ENCODE peak calls at places on chromosomes 2 and 18, in seven cellular contexts. One of them, this sample, is unnamed.

GRCh38 chr18:79400091-79400590 is 4.4 kb downstream of the NFATC1 start:
- DNase-seq in aorta: peak; percentile 76
- DNase-seq in cardiac muscle cell: peak; percentile 64
- DNase-seq in small intestine: peak; percentile 28
- DNase-seq in naive thymus-derived CD4-positive, alpha-beta T cell: peak; percentile 48
- DNase-seq in tibial nerve: peak; percentile 82
- DNase-seq in lower lobe of right lung: peak; percentile 87
- DNase-seq in this sample: peak; percentile 60

GRCh38 chr2:162070228-162070918 is 3.6 kb downstream of the DPP4 start:
- DNase-seq in tibial nerve: no peak
- DNase-seq in aorta: no peak
- DNase-seq in small intestine: no peak
- DNase-seq in naive thymus-derived CD4-positive, alpha-beta T cell: no peak
- DNase-seq in cardiac muscle cell: no peak
- DNase-seq in lower lobe of right lung: no peak
- DNase-seq in this sample: no peak

GRCh38 chr18:73189718-73190117 is 321.9 kb upstream of the NETO1 start:
- DNase-seq in aorta: no peak
- DNase-seq in small intestine: no peak
- DNase-seq in lower lobe of right lung: no peak
- DNase-seq in tibial nerve: no peak
- DNase-seq in cardiac muscle cell: no peak
- DNase-seq in naive thymus-derived CD4-positive, alpha-beta T cell: no peak
- DNase-seq in this sample: no peak

GRCh38 chr2:68715353-68716041 is 19.1 kb upstream of the ARHGAP25 start:
- DNase-seq in lower lobe of right lung: peak; percentile 58
- DNase-seq in naive thymus-derived CD4-positive, alpha-beta T cell: no peak
- DNase-seq in tibial nerve: peak; percentile 34
- DNase-seq in aorta: peak; percentile 59
- DNase-seq in cardiac muscle cell: peak; percentile 68
- DNase-seq in small intestine: peak; percentile 63
- DNase-seq in this sample: peak; percentile 73

GRCh38 chr2:213251618-213252017 is 32.6 kb upstream of the SPAG16 start:
- DNase-seq in lower lobe of right lung: no peak
- DNase-seq in tibial nerve: no peak
- DNase-seq in aorta: no peak
- DNase-seq in small intestine: peak; percentile 40
- DNase-seq in naive thymus-derived CD4-positive, alpha-beta T cell: peak; percentile 53
- DNase-seq in cardiac muscle cell: peak; percentile 74
- DNase-seq in this sample: peak; percentile 32

GRCh38 chr2:230441188-230441897 is 25.3 kb downstream of the SP100 start:
- DNase-seq in lower lobe of right lung: no peak
- DNase-seq in small intestine: peak; percentile 54
- DNase-seq in naive thymus-derived CD4-positive, alpha-beta T cell: peak; percentile 51
- DNase-seq in cardiac muscle cell: no peak
- DNase-seq in aorta: no peak
- DNase-seq in tibial nerve: peak; percentile 25
- DNase-seq in this sample: no peak

GRCh38 chr2:144683063-144683740 is 163.3 kb upstream of the ZEB2 start:
- DNase-seq in aorta: peak; percentile 48
- DNase-seq in tibial nerve: no peak
- DNase-seq in cardiac muscle cell: no peak
- DNase-seq in lower lobe of right lung: no peak
- DNase-seq in naive thymus-derived CD4-positive, alpha-beta T cell: no peak
- DNase-seq in small intestine: no peak
- DNase-seq in this sample: no peak

GRCh38 chr2:157217409-157217808 is 40.1 kb upstream of the GALNT5 start:
- DNase-seq in tibial nerve: no peak
- DNase-seq in lower lobe of right lung: no peak
- DNase-seq in cardiac muscle cell: no peak
- DNase-seq in naive thymus-derived CD4-positive, alpha-beta T cell: no peak
- DNase-seq in aorta: no peak
- DNase-seq in small intestine: no peak
- DNase-seq in this sample: no peak

GRCh38 chr2:486381-486780 is 190.8 kb downstream of the TMEM18 start:
- DNase-seq in naive thymus-derived CD4-positive, alpha-beta T cell: no peak
- DNase-seq in aorta: no peak
- DNase-seq in cardiac muscle cell: no peak
- DNase-seq in small intestine: no peak
- DNase-seq in lower lobe of right lung: no peak
- DNase-seq in tibial nerve: no peak
- DNase-seq in this sample: no peak

GRCh38 chr2:220015576-220015975 is 388.1 kb downstream of the SLC4A3 start:
- DNase-seq in small intestine: no peak
- DNase-seq in aorta: no peak
- DNase-seq in cardiac muscle cell: no peak
- DNase-seq in tibial nerve: no peak
- DNase-seq in naive thymus-derived CD4-positive, alpha-beta T cell: no peak
- DNase-seq in lower lobe of right lung: no peak
- DNase-seq in this sample: no peak

GRCh38 chr2:136136921-136137320 is 19.0 kb upstream of the CXCR4 start:
- DNase-seq in aorta: no peak
- DNase-seq in naive thymus-derived CD4-positive, alpha-beta T cell: no peak
- DNase-seq in small intestine: no peak
- DNase-seq in cardiac muscle cell: no peak
- DNase-seq in lower lobe of right lung: no peak
- DNase-seq in tibial nerve: no peak
- DNase-seq in this sample: no peak

GRCh38 chr2:209495855-209496585 is 72.2 kb downstream of the MAP2 start:
- DNase-seq in small intestine: peak; percentile 40
- DNase-seq in lower lobe of right lung: no peak
- DNase-seq in cardiac muscle cell: no peak
- DNase-seq in naive thymus-derived CD4-positive, alpha-beta T cell: no peak
- DNase-seq in aorta: no peak
- DNase-seq in tibial nerve: no peak
- DNase-seq in this sample: peak; percentile 16

GRCh38 chr18:54117853-54118773 is 106.4 kb downstream of the MBD2 start:
- DNase-seq in cardiac muscle cell: no peak
- DNase-seq in lower lobe of right lung: no peak
- DNase-seq in tibial nerve: no peak
- DNase-seq in aorta: no peak
- DNase-seq in naive thymus-derived CD4-positive, alpha-beta T cell: no peak
- DNase-seq in small intestine: no peak
- DNase-seq in this sample: no peak

GRCh38 chr2:235958221-235958620 is 210.0 kb downstream of the GBX2 start:
- DNase-seq in lower lobe of right lung: no peak
- DNase-seq in aorta: no peak
- DNase-seq in small intestine: no peak
- DNase-seq in cardiac muscle cell: no peak
- DNase-seq in tibial nerve: no peak
- DNase-seq in naive thymus-derived CD4-positive, alpha-beta T cell: no peak
- DNase-seq in this sample: no peak

GRCh38 chr2:38736035-38736320 is 15.2 kb downstream of the SRSF7 start:
- DNase-seq in naive thymus-derived CD4-positive, alpha-beta T cell: no peak
- DNase-seq in small intestine: no peak
- DNase-seq in tibial nerve: no peak
- DNase-seq in cardiac muscle cell: no peak
- DNase-seq in aorta: no peak
- DNase-seq in lower lobe of right lung: no peak
- DNase-seq in this sample: no peak

GRCh38 chr18:47881042-47881441 is 49.4 kb downstream of the SMAD2 start:
- DNase-seq in naive thymus-derived CD4-positive, alpha-beta T cell: no peak
- DNase-seq in cardiac muscle cell: no peak
- DNase-seq in aorta: no peak
- DNase-seq in lower lobe of right lung: no peak
- DNase-seq in small intestine: no peak
- DNase-seq in tibial nerve: no peak
- DNase-seq in this sample: no peak

GRCh38 chr18:47882641-47883040 is 47.8 kb downstream of the SMAD2 start:
- DNase-seq in cardiac muscle cell: no peak
- DNase-seq in aorta: no peak
- DNase-seq in tibial nerve: no peak
- DNase-seq in naive thymus-derived CD4-positive, alpha-beta T cell: no peak
- DNase-seq in lower lobe of right lung: no peak
- DNase-seq in small intestine: no peak
- DNase-seq in this sample: no peak

GRCh38 chr18:47888156-47888555 is 42.3 kb downstream of the SMAD2 start:
- DNase-seq in small intestine: no peak
- DNase-seq in cardiac muscle cell: no peak
- DNase-seq in lower lobe of right lung: no peak
- DNase-seq in aorta: no peak
- DNase-seq in tibial nerve: no peak
- DNase-seq in naive thymus-derived CD4-positive, alpha-beta T cell: peak; percentile 13
- DNase-seq in this sample: no peak

GRCh38 chr18:47881752-47882455 is 48.6 kb downstream of the SMAD2 start:
- DNase-seq in small intestine: no peak
- DNase-seq in tibial nerve: no peak
- DNase-seq in lower lobe of right lung: no peak
- DNase-seq in cardiac muscle cell: no peak
- DNase-seq in naive thymus-derived CD4-positive, alpha-beta T cell: no peak
- DNase-seq in aorta: no peak
- DNase-seq in this sample: no peak

GRCh38 chr18:47883771-47884413 is 46.6 kb downstream of the SMAD2 start:
- DNase-seq in naive thymus-derived CD4-positive, alpha-beta T cell: no peak
- DNase-seq in lower lobe of right lung: no peak
- DNase-seq in aorta: no peak
- DNase-seq in small intestine: peak; percentile 12
- DNase-seq in cardiac muscle cell: no peak
- DNase-seq in tibial nerve: no peak
- DNase-seq in this sample: no peak
- H3K36me3 ChIP-seq in naive thymus-derived CD4-positive, alpha-beta T cell: no peaks in the 10 kb centered on the region
- H3K36me3 ChIP-seq in lower lobe of right lung: peaks cover 29% of the 10 kb centered on the region
- H3K36me3 ChIP-seq in aorta: no peaks in the 10 kb centered on the region
- H3K36me3 ChIP-seq in small intestine: peaks cover 3% of the 10 kb centered on the region
- H3K36me3 ChIP-seq in cardiac muscle cell: peaks cover 4% of the 10 kb centered on the region
- H3K36me3 ChIP-seq in tibial nerve: peaks cover 37% of the 10 kb centered on the region
- H3K36me3 ChIP-seq in this sample: peaks cover 8% of the 10 kb centered on the region

GRCh38 chr2:215635071-215635787 is 199.4 kb upstream of the FN1 start:
- DNase-seq in aorta: no peak
- DNase-seq in cardiac muscle cell: no peak
- DNase-seq in tibial nerve: no peak
- DNase-seq in lower lobe of right lung: no peak
- DNase-seq in small intestine: no peak
- DNase-seq in naive thymus-derived CD4-positive, alpha-beta T cell: no peak
- DNase-seq in this sample: no peak

GRCh38 chr2:215638687-215639086 is 202.8 kb upstream of the FN1 start:
- DNase-seq in aorta: no peak
- DNase-seq in small intestine: no peak
- DNase-seq in naive thymus-derived CD4-positive, alpha-beta T cell: no peak
- DNase-seq in cardiac muscle cell: no peak
- DNase-seq in tibial nerve: no peak
- DNase-seq in lower lobe of right lung: no peak
- DNase-seq in this sample: no peak

GRCh38 chr2:215637658-215638057 is 201.8 kb upstream of the FN1 start:
- DNase-seq in lower lobe of right lung: no peak
- DNase-seq in tibial nerve: no peak
- DNase-seq in aorta: no peak
- DNase-seq in small intestine: no peak
- DNase-seq in naive thymus-derived CD4-positive, alpha-beta T cell: no peak
- DNase-seq in cardiac muscle cell: no peak
- DNase-seq in this sample: no peak

GRCh38 chr2:215633360-215633759 is 197.5 kb upstream of the FN1 start:
- DNase-seq in small intestine: no peak
- DNase-seq in naive thymus-derived CD4-positive, alpha-beta T cell: no peak
- DNase-seq in aorta: no peak
- DNase-seq in tibial nerve: no peak
- DNase-seq in lower lobe of right lung: no peak
- DNase-seq in cardiac muscle cell: no peak
- DNase-seq in this sample: no peak

DNA sequence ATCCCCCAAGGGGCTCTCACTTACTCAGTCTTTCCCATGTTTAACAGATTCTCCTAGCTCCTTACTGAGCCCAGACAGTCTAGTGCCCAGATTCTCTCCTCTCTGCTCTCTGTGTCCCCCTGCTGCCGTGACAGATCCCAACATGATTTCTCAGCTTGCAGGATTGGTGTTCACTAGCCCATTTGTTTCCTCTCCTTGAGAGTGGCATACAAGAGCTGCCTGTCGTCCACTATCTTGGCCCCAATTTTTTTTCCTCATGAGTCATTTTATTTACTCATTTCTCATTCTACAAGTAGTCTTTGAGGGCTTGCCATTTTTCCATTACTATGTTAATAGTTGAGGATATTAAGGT is 199.9 kb upstream of the FN1 start:
- DNase-seq in small intestine: no peak
- DNase-seq in aorta: no peak
- DNase-seq in lower lobe of right lung: no peak
- DNase-seq in tibial nerve: no peak
- DNase-seq in naive thymus-derived CD4-positive, alpha-beta T cell: no peak
- DNase-seq in cardiac muscle cell: no peak
- DNase-seq in this sample: no peak
- H3K9me3 ChIP-seq in small intestine: no peaks in the 10 kb centered on the region
- H3K9me3 ChIP-seq in aorta: no peaks in the 10 kb centered on the region
- H3K9me3 ChIP-seq in lower lobe of right lung: peaks cover 7% of the 10 kb centered on the region
- H3K9me3 ChIP-seq in tibial nerve: no peaks in the 10 kb centered on the region
- H3K9me3 ChIP-seq in naive thymus-derived CD4-positive, alpha-beta T cell: no peaks in the 10 kb centered on the region
- H3K9me3 ChIP-seq in cardiac muscle cell: no peaks in the 10 kb centered on the region
- H3K9me3 ChIP-seq in this sample: no peaks in the 10 kb centered on the region

GRCh38 chr18:9803698-9804516 is 81.9 kb upstream of the TXNDC2 start:
- DNase-seq in lower lobe of right lung: no peak
- DNase-seq in naive thymus-derived CD4-positive, alpha-beta T cell: no peak
- DNase-seq in cardiac muscle cell: peak; percentile 32
- DNase-seq in aorta: peak; percentile 64
- DNase-seq in tibial nerve: no peak
- DNase-seq in small intestine: no peak
- DNase-seq in this sample: peak; percentile 21
- H3K4me3 ChIP-seq in lower lobe of right lung: no peak overlapping the region
- H3K4me3 ChIP-seq in naive thymus-derived CD4-positive, alpha-beta T cell: no peak overlapping the region
- H3K4me3 ChIP-seq in cardiac muscle cell: no peak overlapping the region
- H3K4me3 ChIP-seq in aorta: no peak overlapping the region
- H3K4me3 ChIP-seq in tibial nerve: no peak overlapping the region
- H3K4me3 ChIP-seq in small intestine: no peak overlapping the region
- H3K4me3 ChIP-seq in this sample: no peak overlapping the region

GRCh38 chr2:24204505-24204904 is 29.7 kb downstream of the FAM228A start:
- DNase-seq in aorta: no peak
- DNase-seq in tibial nerve: no peak
- DNase-seq in small intestine: no peak
- DNase-seq in cardiac muscle cell: no peak
- DNase-seq in lower lobe of right lung: no peak
- DNase-seq in naive thymus-derived CD4-positive, alpha-beta T cell: no peak
- DNase-seq in this sample: no peak

GRCh38 chr2:24206714-24207113 is 31.9 kb downstream of the FAM228A start:
- DNase-seq in lower lobe of right lung: no peak
- DNase-seq in small intestine: no peak
- DNase-seq in tibial nerve: no peak
- DNase-seq in aorta: no peak
- DNase-seq in naive thymus-derived CD4-positive, alpha-beta T cell: no peak
- DNase-seq in cardiac muscle cell: no peak
- DNase-seq in this sample: no peak

GRCh38 chr2:24207359-24207758 is 32.5 kb downstream of the FAM228A start:
- DNase-seq in small intestine: no peak
- DNase-seq in tibial nerve: no peak
- DNase-seq in aorta: no peak
- DNase-seq in lower lobe of right lung: no peak
- DNase-seq in cardiac muscle cell: no peak
- DNase-seq in naive thymus-derived CD4-positive, alpha-beta T cell: no peak
- DNase-seq in this sample: no peak

GRCh38 chr2:24208490-24208889 is 33.6 kb downstream of the FAM228A start:
- DNase-seq in lower lobe of right lung: no peak
- DNase-seq in tibial nerve: no peak
- DNase-seq in cardiac muscle cell: no peak
- DNase-seq in naive thymus-derived CD4-positive, alpha-beta T cell: no peak
- DNase-seq in aorta: no peak
- DNase-seq in small intestine: no peak
- DNase-seq in this sample: no peak

DNA sequence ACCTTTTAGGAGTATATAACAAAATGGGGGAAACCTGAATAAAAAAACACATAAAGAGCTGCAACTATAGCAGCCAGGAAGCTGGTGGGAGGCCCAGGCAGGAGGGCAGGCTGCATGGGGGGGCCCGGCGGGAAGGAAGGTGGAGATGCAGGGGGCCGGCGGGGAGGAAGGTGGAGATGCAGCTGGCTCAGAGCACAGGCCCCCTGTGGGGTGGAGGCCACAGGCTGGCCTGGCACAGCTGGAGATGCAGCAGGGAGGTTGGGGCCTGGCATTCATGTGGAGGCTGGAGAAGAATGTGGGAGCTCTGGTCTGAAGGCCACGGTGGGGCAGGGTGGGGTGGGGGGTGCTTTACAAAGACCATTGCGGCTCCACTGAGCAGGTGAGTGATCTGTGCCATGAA is 31.4 kb downstream of the FAM228A start:
- DNase-seq in small intestine: no peak
- DNase-seq in aorta: no peak
- DNase-seq in lower lobe of right lung: no peak
- DNase-seq in naive thymus-derived CD4-positive, alpha-beta T cell: no peak
- DNase-seq in cardiac muscle cell: no peak
- DNase-seq in tibial nerve: no peak
- DNase-seq in this sample: no peak
- H3K36me3 ChIP-seq in small intestine: peaks cover 27% of the 10 kb centered on the region
- H3K36me3 ChIP-seq in aorta: peaks cover 30% of the 10 kb centered on the region
- H3K36me3 ChIP-seq in lower lobe of right lung: peaks cover 89% of the 10 kb centered on the region
- H3K36me3 ChIP-seq in naive thymus-derived CD4-positive, alpha-beta T cell: peaks cover 12% of the 10 kb centered on the region
- H3K36me3 ChIP-seq in cardiac muscle cell: peaks cover 4% of the 10 kb centered on the region
- H3K36me3 ChIP-seq in tibial nerve: peaks cover 97% of the 10 kb centered on the region
- H3K36me3 ChIP-seq in this sample: no peaks in the 10 kb centered on the region

This sample was measured in HAP-1.